ENCODE peak calls at places on chromosomes 2 and 18, in nine cellular contexts. C is renal cortical epithelial cell; K is CD8-positive, alpha-beta T cell; E is activated naive CD8-positive, alpha-beta T cell treated with anti-CD3 and anti-CD28 coated beads, Interleukin-2, amount 50 U/mL, for 24 hours; S is choroid plexus epithelial cell; Q is COR-L47; H is NCI-H524 treated with DMSO at 0.1 percent for 48 hours; T is HEK293T; I is glutamatergic neuron. J is an unnamed sample.

GRCh38 chr2:113160962-113161361 is 12.8 kb upstream of the PSD4 start:
- DNase-seq in K (no peak), S (no peak), C (no peak), Q (no peak), H (peak), T (no peak), I (no peak), E (no peak), J (no peak)

GRCh38 chr2:31217465-31218200 is at the start of gene CAPN14:
- DNase-seq in I (no peak), Q (no peak), C (peak), E (no peak), H (no peak), K (no peak), T (no peak), S (no peak), J (no peak)

GRCh38 chr2:98510322-98510662 is 65.6 kb downstream of the INPP4A start:
- DNase-seq in C (no peak), E (no peak), T (no peak), K (no peak), H (no peak), I (no peak), Q (no peak), S (no peak), J (no peak)

GRCh38 chr2:234952270-234953115 is 676 bp downstream of the SH3BP4 start:
- DNase-seq in E (no peak), C (no peak), T (no peak), H (no peak), Q (no peak), K (no peak), S (no peak), I (peak), J (no peak)

GRCh38 chr18:25834061-25834460 is 256.4 kb downstream of the SS18 start:
- DNase-seq in T (no peak), Q (no peak), S (no peak), E (no peak), C (no peak), H (no peak), K (no peak), I (no peak), J (no peak)

GRCh38 chr2:184765048-184765881 is 166.9 kb downstream of the ZNF804A start:
- DNase-seq in K (no peak), H (no peak), I (no peak), C (no peak), T (no peak), E (no peak), S (peak), Q (no peak), J (no peak)

GRCh38 chr2:197377670-197378069 is 57.2 kb downstream of the SF3B1 start:
- DNase-seq in Q (no peak), I (no peak), C (no peak), H (no peak), K (no peak), T (no peak), S (no peak), E (no peak), J (no peak)

GRCh38 chr18:80143876-80144275 is 34.8 kb downstream of the ADNP2 start:
- DNase-seq in S (peak), H (no peak), K (no peak), T (no peak), C (no peak), E (no peak), Q (no peak), I (no peak), J (no peak)

GRCh38 chr2:24580561-24580960 is 89.5 kb downstream of the NCOA1 start:
- DNase-seq in C (no peak), Q (no peak), K (no peak), S (no peak), H (no peak), E (no peak), T (no peak), I (no peak), J (no peak)

GRCh38 chr2:88170472-88170892 is 336 bp downstream of the THNSL2 start:
- DNase-seq in C (no peak), I (peak), S (peak), K (no peak), T (no peak), E (no peak), H (no peak), Q (peak), J (no peak)

GRCh38 chr2:119198267-119198840 is 25.3 kb upstream of the STEAP3 start:
- DNase-seq in H (no peak), K (no peak), Q (no peak), C (no peak), T (no peak), I (no peak), E (no peak), S (peak), J (no peak)

GRCh38 chr2:205695460-205695979 is 13.2 kb downstream of the NRP2 start:
- DNase-seq in E (no peak), S (peak), K (no peak), I (no peak), H (no peak), C (peak), T (no peak), Q (no peak), J (no peak)

GRCh38 chr2:161273038-161273760 is 35.0 kb upstream of the PSMD14 start:
- DNase-seq in T (peak), I (no peak), Q (peak), H (no peak), E (no peak), S (peak), K (no peak), C (peak), J (no peak)

GRCh38 chr2:233807966-233808892 is 30.1 kb downstream of the MROH2A start:
- DNase-seq in S (no peak), Q (no peak), T (no peak), E (no peak), C (no peak), I (no peak), H (no peak), K (no peak), J (no peak)

GRCh38 chr2:7037340-7038333 is 120.4 kb downstream of the RNF144A start:
- DNase-seq in I (peak), Q (peak), C (peak), K (peak), S (peak), E (peak), T (peak), H (no peak), J (peak)

GRCh38 chr2:67221266-67221665 is 175.9 kb upstream of the ETAA1 start:
- DNase-seq in H (no peak), I (no peak), S (peak), C (no peak), T (no peak), Q (no peak), K (no peak), E (no peak), J (no peak)

GRCh38 chr18:69872661-69873060 is 75.0 kb downstream of the CD226 start:
- DNase-seq in C (no peak), I (no peak), K (no peak), E (no peak), H (no peak), T (no peak), S (no peak), Q (no peak), J (no peak)

GRCh38 chr2:64792310-64792709 is 138.6 kb upstream of the SERTAD2 start:
- DNase-seq in I (no peak), Q (no peak), T (no peak), K (no peak), S (peak), E (no peak), H (no peak), C (peak), J (no peak)

GRCh38 chr2:171318463-171318934 is 115.3 kb downstream of the METTL8 start:
- DNase-seq in Q (no peak), I (peak), C (no peak), K (no peak), H (no peak), S (no peak), E (no peak), T (no peak), J (peak)

GRCh38 chr2:218855305-218856167 is 4.1 kb upstream of the WNT6 start:
- DNase-seq in E (no peak), I (no peak), T (no peak), Q (no peak), C (no peak), K (no peak), S (no peak), H (no peak), J (no peak)

GRCh38 chr2:162967826-162968225 is 129.3 kb upstream of the KCNH7 start:
- DNase-seq in H (no peak), T (no peak), K (no peak), S (no peak), C (no peak), E (no peak), I (no peak), Q (no peak), J (no peak)

GRCh38 chr18:3541549-3542386 is 91.8 kb downstream of the TGIF1 start:
- DNase-seq in T (no peak), K (no peak), I (no peak), C (peak), H (no peak), E (no peak), S (no peak), Q (no peak), J (no peak)

GRCh38 chr2:61074100-61074499 is 8.4 kb downstream of the SANBR start:
- DNase-seq in T (no peak), C (no peak), I (no peak), E (no peak), K (no peak), Q (no peak), S (no peak), H (no peak), J (no peak)

GRCh38 chr2:37648316-37649011 is 23.0 kb downstream of the CDC42EP3 start:
- DNase-seq in C (no peak), Q (no peak), T (no peak), S (peak), E (no peak), I (peak), K (peak), H (no peak), J (no peak)

GRCh38 chr2:207885010-207885409 is 115.3 kb upstream of the FZD5 start:
- DNase-seq in K (no peak), S (no peak), E (no peak), C (no peak), T (no peak), H (no peak), I (no peak), Q (no peak), J (no peak)

GRCh38 chr18:22349317-22349898 is 68.3 kb downstream of the CTAGE1 start:
- DNase-seq in I (no peak), S (peak), Q (no peak), T (no peak), C (no peak), H (no peak), K (no peak), E (no peak), J (no peak)

GRCh38 chr2:109722026-109722425 is 72.1 kb upstream of the RGPD5 start:
- DNase-seq in T (no peak), K (no peak), C (peak), I (no peak), H (no peak), Q (no peak), E (no peak), S (no peak), J (no peak)

GRCh38 chr2:62270728-62271127 is 74.8 kb downstream of the B3GNT2 start:
- DNase-seq in S (peak), H (no peak), C (peak), I (no peak), Q (peak), K (no peak), E (no peak), T (no peak), J (no peak)

GRCh38 chr2:150677561-150677960 is 190.1 kb upstream of the RND3 start:
- DNase-seq in S (no peak), Q (peak), C (no peak), T (no peak), E (no peak), K (no peak), I (no peak), H (no peak), J (no peak)